ENCODE peak calls at places on chromosomes 6 and 20, in four cellular contexts. B is osteocyte, P is AG10803, C is bronchial epithelial cell. R is an unnamed sample.

GRCh38 chr6:39594304-39594703 is 130.9 kb downstream of the KIF6 start:
- DNase-seq in B (no peak), P (no peak), C (no peak), R (no peak)

GRCh38 chr6:153231048-153231635 is 100.1 kb upstream of the RGS17 start:
- DNase-seq in B (no peak), P (peak; percentile 15), C (peak; percentile 48), R (peak; percentile 72)

GRCh38 chr6:37366910-37367309 is 13.1 kb downstream of the RNF8 start:
- DNase-seq in B (no peak), P (no peak), C (no peak), R (no peak)

GRCh38 chr6:46473866-46474265 is 17.4 kb downstream of the RCAN2 start:
- DNase-seq in B (no peak), P (peak; percentile 56), C (no peak), R (no peak)

GRCh38 chr6:134230087-134230717 is 87.7 kb downstream of the SGK1 start:
- DNase-seq in B (no peak), P (no peak), C (no peak), R (no peak)

GRCh38 chr20:54645445-54646155 is 170.2 kb downstream of the DOK5 start:
- DNase-seq in B (no peak), P (no peak), C (no peak), R (no peak)

GRCh38 chr6:157428418-157429202 is 47.6 kb downstream of the ZDHHC14 start:
- DNase-seq in B (no peak), P (no peak), C (peak; percentile 88), R (no peak)

GRCh38 chr6:160391419-160392116 is 43.4 kb downstream of the SLC22A3 start:
- DNase-seq in B (no peak), P (no peak), C (peak; percentile 95), R (no peak)

GRCh38 chr6:83247471-83247870 is 54.3 kb downstream of the RWDD2A start:
- DNase-seq in B (no peak), P (no peak), C (no peak), R (no peak)

GRCh38 chr6:26054937-26055669 is 32.1 kb upstream of the HFE start:
- DNase-seq in B (peak; percentile 94), P (peak; percentile 98), C (peak; percentile 95), R (peak; percentile 84)

GRCh38 chr20:53001502-53002301 is 29.5 kb downstream of the TSHZ2 start:
- DNase-seq in B (no peak), P (no peak), C (no peak), R (no peak)

GRCh38 chr20:4297141-4297826 is 281.9 kb upstream of the RNF24 start:
- DNase-seq in B (peak; percentile 38), P (peak; percentile 94), C (no peak), R (no peak)

GRCh38 chr20:57109151-57109953 is 157.1 kb downstream of the BMP7 start:
- DNase-seq in B (no peak), P (no peak), C (no peak), R (no peak)

GRCh38 chr6:127851197-127851596 is 49.7 kb downstream of the THEMIS start:
- DNase-seq in B (no peak), P (peak; percentile 83), C (no peak), R (no peak)

GRCh38 chr6:158328446-158328845 is 16.2 kb downstream of the TULP4 start:
- DNase-seq in B (no peak), P (no peak), C (no peak), R (no peak)

GRCh38 chr20:56439784-56440291 is 27.8 kb downstream of the CASS4 start:
- DNase-seq in B (peak; percentile 87), P (peak; percentile 100), C (no peak), R (no peak)

GRCh38 chr6:6886160-6886885 is 221.4 kb upstream of the RREB1 start:
- DNase-seq in B (no peak), P (no peak), C (no peak), R (no peak)

GRCh38 chr6:24458134-24458533 is 31.2 kb downstream of the GPLD1 start:
- DNase-seq in B (no peak), P (no peak), C (peak; percentile 57), R (no peak)

GRCh38 chr20:15799871-15800270 is 773.4 kb downstream of the KIF16B start:
- DNase-seq in B (no peak), P (peak; percentile 16), C (peak; percentile 79), R (no peak)

GRCh38 chr6:7060769-7061516 is 46.8 kb upstream of the RREB1 start:
- DNase-seq in B (no peak), P (no peak), C (peak; percentile 86), R (no peak)

GRCh38 chr6:21800948-21801438 is 207.4 kb downstream of the SOX4 start:
- DNase-seq in B (no peak), P (no peak), C (peak; percentile 71), R (no peak)

GRCh38 chr6:42168650-42169049 is 4.5 kb upstream of the GUCA1A start:
- DNase-seq in B (no peak), P (no peak), C (no peak), R (no peak)
- TF ChIP-seq CTCF in B (no peak), P (peak; percentile 12), C (no peak), R (no peak)

GRCh38 chr6:4059115-4059777 is 19.7 kb downstream of the FAM217A start:
- DNase-seq in B (no peak), P (peak; percentile 79), C (peak; percentile 93), R (no peak)
- TF ChIP-seq CTCF in B (peak; percentile 12), P (peak; percentile 54), C (peak; percentile 31), R (no peak)

DNA sequence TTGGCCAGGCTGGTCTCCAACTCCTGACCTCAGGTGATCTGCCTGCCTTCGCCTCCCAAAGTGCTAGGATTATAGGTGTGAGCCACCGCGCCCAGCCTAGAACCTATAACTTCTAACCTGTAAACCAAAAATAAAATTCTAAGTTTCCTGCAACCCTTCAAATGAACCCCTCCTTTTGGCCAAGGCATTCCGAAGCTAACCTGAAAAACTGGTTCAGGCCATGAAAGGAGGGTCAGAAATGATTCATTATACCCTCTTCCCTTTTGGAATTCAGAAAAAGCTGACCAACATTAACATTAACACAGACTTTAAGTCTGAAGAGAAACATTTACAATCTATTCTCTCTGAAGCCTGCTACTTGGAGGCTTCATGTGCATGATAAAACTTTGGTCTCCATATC is 165.1 kb downstream of the TINAG start:
- DNase-seq in B (no peak), P (no peak), C (peak; percentile 65), R (no peak)
- TF ChIP-seq CTCF in B (no peak), P (no peak), C (no peak), R (no peak)

DNA sequence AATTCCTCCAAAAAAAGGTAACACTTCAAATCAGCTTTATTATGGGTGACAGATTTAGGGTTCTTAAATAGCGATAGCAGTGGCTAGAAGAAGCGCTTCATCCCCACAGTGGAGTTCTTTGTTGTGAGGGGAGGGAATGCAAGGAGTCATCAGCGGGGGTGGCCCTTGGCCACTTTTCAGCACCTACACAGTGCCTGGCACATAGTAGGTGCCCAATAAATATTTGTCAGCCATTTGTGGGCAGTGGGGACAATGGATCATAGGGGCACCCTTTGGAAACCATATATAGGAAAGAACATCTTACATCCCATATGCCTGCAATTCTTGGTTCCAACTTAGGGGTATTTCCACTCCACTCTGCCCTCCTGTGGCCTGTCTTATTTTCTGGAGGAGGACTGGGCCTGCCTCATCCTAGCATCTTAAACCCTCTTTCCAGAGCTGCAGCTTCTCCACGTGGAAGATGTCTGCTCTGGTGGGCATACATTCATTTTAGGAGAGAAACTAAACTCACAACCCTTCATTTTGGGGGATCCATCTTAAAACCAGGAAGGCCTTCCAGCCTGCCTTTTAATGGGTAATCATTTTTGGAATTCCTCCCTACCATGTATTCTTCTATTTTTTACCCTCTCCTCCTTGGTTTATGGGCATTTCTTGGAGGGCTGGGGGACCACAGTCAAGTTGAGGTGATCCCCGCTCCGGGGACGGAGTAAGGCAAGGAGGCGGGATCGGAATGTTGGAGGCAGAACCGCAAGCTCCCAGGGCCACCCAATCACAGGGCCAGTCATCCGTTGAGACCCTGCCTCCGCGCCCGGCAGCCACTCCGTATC is 2.6 kb upstream of the GPSM3 start:
- DNase-seq in B (no peak), P (peak; percentile 61), C (peak; percentile 53), R (no peak)
- TF ChIP-seq CTCF in B (peak; percentile 64), P (peak; percentile 72), C (peak; percentile 62), R (peak; percentile 59)

R was measured in type B pancreatic cell.